ENCODE peak calls at places on chromosomes 16 and 17, in seven cellular contexts. E is HCT116, G is GM23338, N is GM12878, B is K562, V is Panc1, T is SK-N-SH. L is an unnamed sample.

GRCh38 chr16:24890746-24891145 is 45.0 kb downstream of the SLC5A11 start:
- DNase-seq in E (no peak), G (no peak), N (no peak), B (no peak), V (no peak), T (no peak), L (no peak)

GRCh38 chr17:29331330-29331729 is 37.4 kb upstream of the NUFIP2 start:
- DNase-seq in E (no peak), G (no peak), N (no peak), B (no peak), V (no peak), T (no peak), L (no peak)

GRCh38 chr17:80348551-80349436 is 66.2 kb upstream of the ENDOV start:
- DNase-seq in E (no peak), G (no peak), N (no peak), B (no peak), V (no peak), T (no peak), L (no peak)

GRCh38 chr16:2008009-2008526 is 1.6 kb downstream of the ZNF598 start:
- DNase-seq in E (no peak), G (no peak), N (no peak), B (peak), V (no peak), T (no peak), L (peak)

GRCh38 chr17:33667052-33667509 is 374.0 kb upstream of the ASIC2 start:
- DNase-seq in E (no peak), G (no peak), N (peak), B (peak), V (no peak), T (no peak), L (peak)

GRCh38 chr16:88888778-88889387 is 22.4 kb upstream of the PABPN1L start:
- DNase-seq in E (no peak), G (no peak), N (no peak), B (peak), V (no peak), T (no peak), L (no peak)

GRCh38 chr17:35046740-35047283 is 16.7 kb downstream of the RFFL start:
- DNase-seq in E (no peak), G (no peak), N (peak), B (no peak), V (no peak), T (peak), L (no peak)

GRCh38 chr17:43702636-43703035 is 40.9 kb upstream of the MEOX1 start:
- DNase-seq in E (no peak), G (peak), N (no peak), B (peak), V (no peak), T (peak), L (no peak)

GRCh38 chr17:57597531-57598453 is 147.3 kb downstream of the CCDC182 start:
- DNase-seq in E (peak), G (peak), N (no peak), B (peak), V (peak), T (peak), L (peak)

GRCh38 chr17:32489320-32490100 is 2.7 kb downstream of the CDK5R1 start:
- DNase-seq in E (no peak), G (no peak), N (no peak), B (no peak), V (no peak), T (no peak), L (no peak)

GRCh38 chr17:32491371-32492280 is 4.8 kb downstream of the CDK5R1 start:
- DNase-seq in E (no peak), G (no peak), N (no peak), B (peak), V (no peak), T (peak), L (no peak)

GRCh38 chr17:32488177-32488542 is 1.4 kb downstream of the CDK5R1 start:
- DNase-seq in E (no peak), G (no peak), N (no peak), B (no peak), V (no peak), T (no peak), L (no peak)

GRCh38 chr17:32488604-32489180 is 1.9 kb downstream of the CDK5R1 start:
- DNase-seq in E (no peak), G (no peak), N (no peak), B (no peak), V (no peak), T (no peak), L (no peak)

DNA sequence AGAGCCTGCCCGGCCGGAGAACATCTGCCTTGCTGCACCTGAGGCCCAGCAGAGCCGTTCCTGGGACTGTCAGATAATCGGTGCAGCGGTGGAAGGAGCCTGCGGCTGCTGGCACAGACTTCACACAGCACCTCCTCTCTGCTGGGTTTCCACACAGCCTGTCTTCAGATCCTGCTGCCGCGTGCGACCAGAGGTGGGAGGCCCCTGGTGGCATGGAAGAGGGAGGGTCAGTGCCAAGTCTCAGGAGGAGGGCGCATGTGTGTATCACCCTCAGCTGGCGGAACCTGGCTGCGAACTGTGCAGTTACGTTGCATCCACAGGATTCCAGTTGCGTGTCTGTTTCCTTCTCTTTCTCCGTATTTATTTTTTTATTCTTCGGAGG is 3.3 kb downstream of the CDK5R1 start:
- DNase-seq in E (no peak), G (peak), N (no peak), B (no peak), V (no peak), T (peak), L (no peak)
- TF ChIP-seq POLR2AphosphoS5 in E (no peak), G (no peak), N (peak), B (no peak), V (no peak), T (no peak), L (no peak)

GRCh38 chr17:78132086-78132676 is 1.6 kb downstream of the TMC8 start:
- DNase-seq in E (no peak), G (peak), N (no peak), B (peak), V (no peak), T (no peak), L (peak)

GRCh38 chr17:78132767-78133178 is 2.2 kb downstream of the TMC8 start:
- DNase-seq in E (no peak), G (no peak), N (no peak), B (no peak), V (no peak), T (no peak), L (no peak)

GRCh38 chr17:78133971-78134898 is 3.7 kb downstream of the TMC8 start:
- DNase-seq in E (peak), G (peak), N (no peak), B (peak), V (no peak), T (peak), L (peak)

GRCh38 chr17:78134899-78135385 is 4.4 kb downstream of the TMC8 start:
- DNase-seq in E (no peak), G (no peak), N (no peak), B (no peak), V (no peak), T (no peak), L (no peak)

GRCh38 chr17:78133179-78133951 is 2.8 kb downstream of the TMC8 start:
- DNase-seq in E (no peak), G (no peak), N (no peak), B (no peak), V (no peak), T (no peak), L (no peak)
- H3K27ac ChIP-seq in E (peak), G (no peak), N (peak), B (no peak), V (no peak), T (no peak), L (peak)

GRCh38 chr17:4074831-4075495 is 67.9 kb downstream of the ZZEF1 start:
- DNase-seq in E (peak), G (peak), N (peak), B (peak), V (peak), T (peak), L (peak)
- TF ChIP-seq REST in E (no peak), G (no peak), N (no peak), B (no peak), V (no peak), T (no peak), L (no peak)

GRCh38 chr16:17314148-17314547 is 156.6 kb downstream of the XYLT1 start:
- DNase-seq in E (no peak), G (no peak), N (no peak), B (no peak), V (no peak), T (no peak), L (no peak)

GRCh38 chr16:17312100-17312732 is 158.5 kb downstream of the XYLT1 start:
- DNase-seq in E (peak), G (no peak), N (no peak), B (no peak), V (no peak), T (no peak), L (no peak)

GRCh38 chr16:17311333-17312099 is 159.2 kb downstream of the XYLT1 start:
- DNase-seq in E (no peak), G (no peak), N (no peak), B (no peak), V (no peak), T (no peak), L (no peak)

GRCh38 chr16:17316005-17316404 is 154.8 kb downstream of the XYLT1 start:
- DNase-seq in E (no peak), G (no peak), N (no peak), B (no peak), V (no peak), T (no peak), L (no peak)

GRCh38 chr16:17313085-17313611 is 157.6 kb downstream of the XYLT1 start:
- DNase-seq in E (no peak), G (no peak), N (no peak), B (no peak), V (no peak), T (peak), L (no peak)
- TF ChIP-seq POLR2AphosphoS5 in E (no peak), G (no peak), N (no peak), B (no peak), V (no peak), T (no peak), L (no peak)

GRCh38 chr17:50611639-50612038 is 23.0 kb upstream of the ABCC3 start:
- DNase-seq in E (no peak), G (no peak), N (no peak), B (no peak), V (no peak), T (no peak), L (no peak)

GRCh38 chr17:50613596-50613995 is 21.1 kb upstream of the ABCC3 start:
- DNase-seq in E (no peak), G (no peak), N (no peak), B (no peak), V (no peak), T (peak), L (no peak)

GRCh38 chr17:50614471-50615051 is 20.1 kb upstream of the ABCC3 start:
- DNase-seq in E (no peak), G (no peak), N (no peak), B (no peak), V (no peak), T (peak), L (no peak)

GRCh38 chr17:50612281-50612680 is 22.4 kb upstream of the ABCC3 start:
- DNase-seq in E (no peak), G (no peak), N (no peak), B (no peak), V (no peak), T (no peak), L (no peak)

GRCh38 chr17:50613007-50613406 is 21.7 kb upstream of the ABCC3 start:
- DNase-seq in E (no peak), G (no peak), N (no peak), B (no peak), V (no peak), T (no peak), L (no peak)
- H3K27ac ChIP-seq in E (no peak), G (no peak), N (no peak), B (no peak), V (no peak), T (no peak), L (no peak)

DNA sequence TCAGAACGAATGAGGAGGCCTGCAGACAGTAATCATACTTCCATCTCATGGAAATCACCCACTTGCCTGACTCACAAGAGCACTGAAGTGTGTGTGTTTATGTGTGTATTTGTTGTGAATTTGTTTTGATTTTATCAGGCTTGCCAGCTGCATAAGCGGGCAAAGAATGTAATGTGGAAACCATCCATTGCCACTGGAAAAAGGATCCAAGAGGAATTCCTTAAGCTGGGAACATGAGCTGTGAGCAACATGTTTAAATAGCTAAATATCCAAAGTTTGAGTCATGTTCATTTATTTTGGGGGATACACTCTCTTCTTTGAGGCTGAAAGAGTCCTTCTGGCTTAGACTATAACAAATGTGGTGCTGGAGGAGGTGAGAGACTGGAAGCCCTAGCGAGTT is 198.4 kb upstream of the TBX2 start:
- DNase-seq in E (no peak), G (no peak), N (no peak), B (no peak), V (peak), T (no peak), L (no peak)
- TF ChIP-seq REST in E (no peak), G (no peak), N (no peak), B (no peak), V (no peak), T (peak), L (no peak)

GRCh38 chr17:41784207-41784744 is 2.2 kb downstream of the JUP start:
- DNase-seq in E (peak), G (peak), N (no peak), B (peak), V (no peak), T (peak), L (peak)
- TF ChIP-seq POLR2AphosphoS5 in E (no peak), G (no peak), N (no peak), B (no peak), V (no peak), T (no peak), L (no peak)

DNA sequence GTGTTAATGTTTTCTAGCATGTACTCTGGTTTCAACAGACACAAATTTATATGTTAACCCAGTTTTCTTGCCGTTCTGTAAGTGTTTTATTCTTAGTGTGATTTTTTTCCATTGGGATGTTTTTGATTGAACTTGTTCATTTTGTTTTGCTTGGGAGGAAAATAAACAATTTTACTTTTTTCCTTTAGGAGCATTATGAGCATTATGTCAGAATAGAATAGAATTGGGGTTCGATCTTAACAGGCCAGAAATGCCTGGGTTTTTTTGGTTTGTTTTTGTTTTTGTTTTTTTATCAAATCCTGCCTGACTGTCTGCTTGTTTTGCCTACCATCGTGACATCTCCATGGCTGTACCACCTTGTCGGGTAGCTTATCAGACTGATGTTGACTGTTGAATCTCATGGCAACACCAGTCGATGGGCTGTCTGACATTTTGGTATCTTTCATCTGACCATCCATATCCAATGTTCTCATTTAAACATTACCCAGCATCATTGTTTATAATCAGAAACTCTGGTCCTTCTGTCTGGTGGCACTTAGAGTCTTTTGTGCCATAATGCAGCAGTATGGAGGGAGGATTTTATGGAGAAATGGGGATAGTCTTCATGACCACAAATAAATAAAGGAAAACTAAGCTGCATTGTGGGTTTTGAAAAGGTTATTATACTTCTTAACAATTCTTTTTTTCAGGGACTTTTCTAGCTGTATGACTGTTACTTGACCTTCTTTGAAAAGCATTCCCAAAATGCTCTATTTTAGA is 51.7 kb downstream of the TUBD1 start:
- DNase-seq in E (no peak), G (no peak), N (no peak), B (no peak), V (no peak), T (no peak), L (no peak)
- H3K27ac ChIP-seq in E (peak), G (peak), N (peak), B (peak), V (peak), T (peak), L (no peak)

GRCh38 chr17:61451538-61452300 is 503 bp upstream of the TBX4 start:
- DNase-seq in E (no peak), G (peak), N (no peak), B (no peak), V (no peak), T (no peak), L (no peak)

GRCh38 chr17:61449707-61450640 is 2.2 kb upstream of the TBX4 start:
- DNase-seq in E (no peak), G (no peak), N (no peak), B (no peak), V (no peak), T (no peak), L (no peak)

GRCh38 chr17:61453563-61453962 is 1.3 kb downstream of the TBX4 start:
- DNase-seq in E (no peak), G (no peak), N (no peak), B (no peak), V (no peak), T (no peak), L (no peak)

GRCh38 chr17:61452301-61453290 is at the start of gene TBX4:
- DNase-seq in E (no peak), G (peak), N (no peak), B (no peak), V (no peak), T (no peak), L (no peak)

GRCh38 chr17:61450641-61451537 is 1.3 kb upstream of the TBX4 start:
- DNase-seq in E (no peak), G (peak), N (no peak), B (no peak), V (no peak), T (no peak), L (no peak)
- TF ChIP-seq REST in E (no peak), G (no peak), N (no peak), B (no peak), V (no peak), T (no peak), L (no peak)

DNA sequence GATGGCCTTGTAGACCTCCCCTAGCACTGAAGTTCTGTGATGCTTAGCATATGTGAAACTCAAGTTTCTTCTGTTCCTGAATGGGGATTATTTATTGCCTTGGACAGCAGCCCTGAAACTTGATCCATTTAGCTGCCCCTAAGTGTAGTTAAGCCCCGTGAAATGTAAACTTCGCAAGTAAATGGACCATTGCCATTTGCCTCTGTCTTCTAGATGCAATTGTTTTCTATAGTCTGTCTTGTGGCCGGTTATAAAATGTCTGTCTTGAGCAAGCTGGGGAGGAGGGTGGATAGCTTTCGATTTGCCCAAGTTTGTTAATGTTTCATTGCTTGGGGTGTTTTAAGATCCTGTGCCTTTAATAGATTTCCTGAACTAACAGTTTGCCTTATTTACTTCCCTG is 261.8 kb downstream of the CDH13 start:
- DNase-seq in E (no peak), G (no peak), N (no peak), B (no peak), V (no peak), T (no peak), L (no peak)
- TF ChIP-seq POLR2AphosphoS5 in E (no peak), G (no peak), N (no peak), B (no peak), V (no peak), T (no peak), L (no peak)

L was measured in HL-60.